ENCODE peak calls at places on chromosome 12, in eight cellular contexts. P, I, T, D, O, K, Y and M are unnamed samples.

GRCh38 chr12:46516933-46517578 is 144.5 kb upstream of the SLC38A2 start:
- DNase-seq in K (no peak), O (no peak), P (no peak), Y (no peak), I (no peak), T (no peak), D (no peak), M (no peak)

GRCh38 chr12:105936496-105936895 is 202.3 kb downstream of the NUAK1 start:
- DNase-seq in K (no peak), P (no peak), T (no peak), I (no peak), O (no peak), D (no peak), Y (no peak), M (no peak)

GRCh38 chr12:120257041-120257821 is 8.3 kb downstream of the PXN start:
- DNase-seq in Y (no peak), I (peak), P (no peak), K (peak), O (no peak), D (no peak), T (peak), M (peak)

GRCh38 chr12:28963554-28963953 is 185.5 kb upstream of the FAR2 start:
- DNase-seq in O (no peak), I (no peak), T (peak), P (peak), K (no peak), Y (peak), D (no peak), M (no peak)

GRCh38 chr12:17810399-17810798 is 279.6 kb downstream of the RERGL start:
- DNase-seq in I (no peak), T (no peak), P (no peak), K (no peak), Y (no peak), O (no peak), D (no peak), M (no peak)

GRCh38 chr12:115922952-115923564 is 354.4 kb downstream of the MED13L start:
- DNase-seq in O (no peak), I (no peak), Y (peak), P (peak), T (no peak), K (no peak), D (no peak), M (no peak)

GRCh38 chr12:26768611-26769603 is 64.1 kb downstream of the ITPR2 start:
- DNase-seq in I (peak), Y (no peak), D (no peak), O (no peak), P (peak), T (no peak), K (no peak), M (no peak)

GRCh38 chr12:5516781-5517180 is 84.9 kb downstream of the NTF3 start:
- DNase-seq in Y (no peak), D (no peak), T (no peak), K (no peak), P (no peak), I (no peak), O (no peak), M (no peak)

GRCh38 chr12:75759842-75760260 is 248.4 kb upstream of the KRR1 start:
- DNase-seq in P (peak), O (no peak), T (peak), I (no peak), K (no peak), D (no peak), Y (no peak), M (no peak)

GRCh38 chr12:130876758-130877157 is 4.9 kb downstream of the RAN start:
- DNase-seq in I (no peak), K (no peak), P (no peak), Y (no peak), T (no peak), O (no peak), D (no peak), M (no peak)

GRCh38 chr12:130874696-130875095 is 2.8 kb downstream of the RAN start:
- DNase-seq in K (no peak), Y (no peak), T (no peak), I (no peak), O (no peak), P (no peak), D (no peak), M (no peak)

GRCh38 chr12:130877333-130877732 is 5.5 kb downstream of the RAN start:
- DNase-seq in Y (no peak), T (no peak), K (no peak), I (no peak), O (no peak), P (no peak), D (no peak), M (no peak)

GRCh38 chr12:130875193-130875592 is 3.3 kb downstream of the RAN start:
- DNase-seq in P (no peak), T (no peak), O (no peak), Y (no peak), K (no peak), I (no peak), D (no peak), M (no peak)

DNA sequence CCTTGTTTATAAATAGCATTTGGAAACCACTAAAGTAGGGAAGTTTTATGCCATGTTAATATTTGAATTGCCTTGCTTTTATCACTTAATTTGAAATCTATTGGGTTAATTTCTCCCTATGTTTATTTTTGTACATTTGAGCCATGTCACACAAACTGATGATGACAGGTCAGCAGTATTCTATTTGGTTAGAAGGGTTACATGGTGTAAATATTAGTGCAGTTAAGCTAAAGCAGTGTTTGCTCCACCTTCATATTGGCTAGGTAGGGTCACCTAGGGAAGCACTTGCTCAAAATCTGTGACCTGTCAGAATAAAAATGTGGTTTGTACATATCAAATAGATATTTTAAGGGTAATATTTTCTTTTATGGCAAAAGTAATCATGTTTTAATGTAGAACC is 4.4 kb downstream of the RAN start:
- DNase-seq in D (no peak), K (no peak), T (no peak), P (no peak), I (no peak), O (no peak), Y (no peak), M (no peak)
- TF ChIP-seq POLR2A in D (no peak), K (no peak), T (no peak), P (no peak), I (no peak), O (no peak), Y (no peak), M (no peak)

GRCh38 chr12:51269174-51270066 is 795 bp downstream of the SMAGP start:
- DNase-seq in O (no peak), K (peak), Y (peak), D (peak), I (peak), T (no peak), P (peak), M (no peak)

GRCh38 chr12:51265024-51265423 is 5.2 kb downstream of the SMAGP start:
- DNase-seq in O (no peak), Y (no peak), K (no peak), T (no peak), D (no peak), I (no peak), P (no peak), M (no peak)

GRCh38 chr12:51275088-51275487 is 4.9 kb upstream of the SMAGP start:
- DNase-seq in Y (no peak), P (no peak), D (peak), O (no peak), K (no peak), I (no peak), T (no peak), M (no peak)

GRCh38 chr12:51270847-51271518 is 768 bp upstream of the SMAGP start:
- DNase-seq in I (no peak), Y (peak), O (no peak), T (peak), K (no peak), D (no peak), P (peak), M (no peak)

DNA sequence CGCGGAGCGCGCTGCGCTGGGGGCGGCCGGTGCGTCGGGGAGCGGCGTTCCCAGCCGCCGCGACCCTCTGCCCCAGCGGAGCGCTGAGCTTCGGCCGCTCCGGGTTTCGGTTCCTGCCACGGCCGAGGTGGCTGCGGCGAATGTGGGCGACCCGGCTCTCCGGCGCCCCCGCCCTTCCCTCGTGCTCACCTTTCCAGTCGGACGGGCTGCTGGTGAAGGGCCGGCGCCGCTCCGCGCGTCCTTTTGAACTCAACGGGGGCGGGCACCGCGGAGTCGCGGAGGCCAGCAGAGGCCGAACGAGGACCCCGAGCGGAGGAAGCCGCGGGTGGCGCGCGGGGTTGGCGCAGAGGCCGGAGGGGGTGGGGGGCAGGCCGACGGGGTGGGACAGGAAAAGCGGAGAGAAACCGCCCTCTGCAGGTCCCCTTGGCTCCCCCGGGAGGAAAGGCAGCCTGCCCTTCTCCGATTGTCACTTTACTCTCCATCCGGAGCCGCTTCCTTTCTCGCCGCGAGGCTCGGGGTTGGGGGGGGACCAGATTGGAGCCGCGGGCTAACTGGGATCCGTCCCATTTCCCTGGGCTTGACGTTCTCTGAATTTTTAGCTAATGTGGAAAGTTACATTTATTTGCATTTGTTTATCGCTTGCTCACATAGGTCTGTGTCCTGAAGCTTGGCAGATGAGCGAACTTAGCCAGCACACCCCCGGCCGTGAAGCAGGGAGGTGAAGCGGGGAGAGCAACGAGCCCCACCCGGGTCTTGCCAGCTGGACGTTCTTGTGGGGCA is at the start of gene SMAGP:
- DNase-seq in T (peak), I (peak), K (peak), P (peak), D (peak), O (no peak), Y (peak), M (peak)
- TF ChIP-seq CTCF in T (no peak), I (no peak), K (no peak), P (no peak), D (no peak), O (no peak), Y (no peak), M (no peak)

GRCh38 chr12:14393736-14394135 is 28.3 kb downstream of the ATF7IP start:
- DNase-seq in K (no peak), I (no peak), T (peak), P (no peak), Y (no peak), D (no peak), O (no peak), M (no peak)
- H3K4me3 ChIP-seq in K (no peak), I (no peak), T (no peak), P (peak), Y (no peak), D (no peak), O (no peak), M (no peak)

GRCh38 chr12:95547522-95548055 is 3.7 kb downstream of the USP44 start:
- DNase-seq in T (peak), D (no peak), I (no peak), K (peak), O (no peak), P (no peak), Y (no peak), M (no peak)

GRCh38 chr12:95548056-95548538 is 3.2 kb downstream of the USP44 start:
- DNase-seq in I (peak), T (no peak), D (peak), P (no peak), K (peak), O (no peak), Y (no peak), M (no peak)

GRCh38 chr12:95549392-95550084 is 1.7 kb downstream of the USP44 start:
- DNase-seq in I (no peak), D (peak), T (no peak), P (no peak), Y (no peak), K (no peak), O (no peak), M (no peak)

GRCh38 chr12:95546491-95546813 is 4.8 kb downstream of the USP44 start:
- DNase-seq in O (no peak), P (no peak), T (no peak), D (no peak), K (no peak), Y (no peak), I (no peak), M (no peak)

GRCh38 chr12:95548539-95549391 is 2.5 kb downstream of the USP44 start:
- DNase-seq in O (no peak), Y (no peak), I (peak), P (peak), K (peak), D (peak), T (peak), M (peak)
- TF ChIP-seq POLR2A in O (no peak), Y (no peak), I (peak), P (peak), K (peak), D (no peak), T (peak), M (no peak)

GRCh38 chr12:10212623-10213131 is at the start of gene GABARAPL1:
- DNase-seq in I (peak), T (peak), Y (peak), K (peak), D (peak), O (peak), P (peak), M (peak)

GRCh38 chr12:10213168-10214130 is 772 bp downstream of the GABARAPL1 start:
- DNase-seq in I (peak), Y (peak), T (peak), K (peak), O (no peak), P (peak), D (peak), M (peak)

GRCh38 chr12:10214877-10215267 is 2.2 kb downstream of the GABARAPL1 start:
- DNase-seq in P (no peak), D (no peak), Y (no peak), O (no peak), I (no peak), K (no peak), T (no peak), M (no peak)

GRCh38 chr12:10215451-10215850 is 2.8 kb downstream of the GABARAPL1 start:
- DNase-seq in P (no peak), T (no peak), K (no peak), D (no peak), Y (no peak), I (no peak), O (no peak), M (no peak)

GRCh38 chr12:10214131-10214876 is 1.6 kb downstream of the GABARAPL1 start:
- DNase-seq in Y (no peak), I (no peak), T (peak), P (no peak), D (no peak), O (no peak), K (no peak), M (no peak)
- TF ChIP-seq CTCF in Y (no peak), I (no peak), T (no peak), P (no peak), D (no peak), O (no peak), K (no peak), M (no peak)

DNA sequence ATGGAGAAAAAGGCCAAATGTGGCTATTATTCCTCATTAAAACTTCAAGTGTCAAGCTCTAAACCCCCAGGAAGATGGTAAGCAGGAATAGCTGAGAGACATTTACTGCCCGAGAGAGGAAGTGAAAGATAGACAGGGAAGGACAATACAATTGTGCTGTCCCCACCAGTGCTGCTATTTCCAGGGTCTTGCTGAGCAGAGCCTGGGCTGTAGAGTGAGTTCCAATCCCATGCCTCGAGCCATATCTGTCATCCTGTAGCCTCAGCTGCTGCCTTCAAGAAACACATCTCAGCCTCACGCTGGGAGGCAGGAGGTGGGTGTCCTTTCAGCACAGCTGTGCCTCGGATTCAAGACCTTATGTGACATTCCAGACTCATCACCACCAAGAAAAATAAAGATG is 114.0 kb downstream of the RPAP3 start:
- DNase-seq in K (no peak), Y (no peak), D (no peak), T (no peak), P (no peak), I (no peak), O (no peak), M (no peak)
- H3K4me3 ChIP-seq in K (no peak), Y (no peak), D (no peak), T (no peak), P (no peak), I (no peak), O (no peak), M (no peak)

GRCh38 chr12:12803186-12803585 is 10.0 kb upstream of the DDX47 start:
- DNase-seq in Y (peak), P (peak), O (no peak), T (peak), K (peak), I (peak), D (peak), M (peak)
- TF ChIP-seq POLR2A in Y (no peak), P (peak), O (no peak), T (peak), K (no peak), I (peak), D (peak), M (no peak)